ENCODE peak calls at places on chromosomes 6 and 20, in ten cellular contexts. H is A549; G is foreskin fibroblast; U is AG04450; T is cardiac fibroblast; B is brain microvascular endothelial cell; N is heart left ventricle; D is fibroblast of the aortic adventitia; Q is Peyer's patch; V is CD8-positive, alpha-beta T cell. W is an unnamed sample.

GRCh38 chr6:52423971-52424381 is 3.8 kb downstream of the EFHC1 start:
- DNase-seq in H (no peak), G (peak; percentile 85), U (peak; percentile 67), T (peak; percentile 97), B (peak; percentile 89), N (no peak), D (peak; percentile 99), Q (no peak), V (no peak), W (peak; percentile 69)

GRCh38 chr6:132734694-132735236 is 20.9 kb upstream of the VNN1 start:
- DNase-seq in H (no peak), G (peak; percentile 63), U (peak; percentile 67), T (peak; percentile 81), B (no peak), N (no peak), D (peak; percentile 25), Q (no peak), V (no peak), W (peak; percentile 96)

GRCh38 chr6:13273931-13274706 is 54.2 kb downstream of the TBC1D7 start:
- DNase-seq in H (no peak), G (no peak), U (no peak), T (no peak), B (no peak), N (peak; percentile 68), D (no peak), Q (no peak), V (peak; percentile 53), W (no peak)

GRCh38 chr6:127300411-127300810 is 33.7 kb downstream of the RNF146 start:
- DNase-seq in H (no peak), G (peak; percentile 92), U (peak; percentile 72), T (peak; percentile 91), B (peak; percentile 79), N (no peak), D (peak; percentile 86), Q (no peak), V (no peak), W (peak; percentile 53)

GRCh38 chr6:118678866-118679265 is 27.5 kb upstream of the CEP85L start:
- DNase-seq in H (no peak), G (peak; percentile 36), U (no peak), T (peak; percentile 42), B (no peak), N (no peak), D (peak; percentile 59), Q (no peak), V (no peak), W (peak; percentile 36)

GRCh38 chr6:87155920-87156600 is 695 bp downstream of the ZNF292 start:
- DNase-seq in H (peak; percentile 3), G (peak; percentile 62), U (no peak), T (peak; percentile 52), B (peak; percentile 66), N (peak; percentile 66), D (peak; percentile 35), Q (peak; percentile 71), V (no peak), W (peak; percentile 56)

GRCh38 chr20:63966944-63967322 is 2.8 kb downstream of the ZNF512B start:
- DNase-seq in H (no peak), G (no peak), U (no peak), T (no peak), B (no peak), N (peak; percentile 51), D (no peak), Q (peak; percentile 44), V (no peak), W (no peak)

GRCh38 chr6:143060806-143061596 is at the start of gene AIG1:
- DNase-seq in H (peak; percentile 43), G (no peak), U (peak; percentile 2), T (no peak), B (peak; percentile 33), N (peak; percentile 86), D (peak; percentile 57), Q (peak; percentile 88), V (peak; percentile 56), W (no peak)

GRCh38 chr6:226516-227073 is 65.7 kb upstream of the DUSP22 start:
- DNase-seq in H (no peak), G (no peak), U (no peak), T (no peak), B (no peak), N (no peak), D (no peak), Q (no peak), V (no peak), W (no peak)

GRCh38 chr6:227074-227782 is 65.1 kb upstream of the DUSP22 start:
- DNase-seq in H (no peak), G (no peak), U (no peak), T (peak; percentile 58), B (peak; percentile 8), N (no peak), D (peak; percentile 40), Q (no peak), V (no peak), W (no peak)

GRCh38 chr6:231779-232178 is 60.5 kb upstream of the DUSP22 start:
- DNase-seq in H (no peak), G (no peak), U (no peak), T (no peak), B (no peak), N (no peak), D (no peak), Q (no peak), V (no peak), W (no peak)

GRCh38 chr6:227812-228338 is 64.4 kb upstream of the DUSP22 start:
- DNase-seq in H (no peak), G (no peak), U (no peak), T (no peak), B (no peak), N (no peak), D (no peak), Q (no peak), V (no peak), W (no peak)

GRCh38 chr6:228881-229651 is 63.2 kb upstream of the DUSP22 start:
- DNase-seq in H (no peak), G (no peak), U (no peak), T (no peak), B (no peak), N (no peak), D (no peak), Q (no peak), V (no peak), W (no peak)
- H3K4me3 ChIP-seq in H (no peak overlapping the region), G (no peak overlapping the region), U (no peak overlapping the region), T (no peak overlapping the region), B (no peak overlapping the region), N (no peak overlapping the region), D (no peak overlapping the region), Q (no peak overlapping the region), V (no peak overlapping the region), W (no peak overlapping the region)

GRCh38 chr6:47096233-47096887 is 54.2 kb upstream of the ADGRF1 start:
- DNase-seq in H (no peak), G (peak; percentile 48), U (no peak), T (no peak), B (no peak), N (no peak), D (no peak), Q (no peak), V (no peak), W (no peak)

GRCh38 chr6:47093169-47093568 is 51.0 kb upstream of the ADGRF1 start:
- DNase-seq in H (no peak), G (no peak), U (no peak), T (no peak), B (no peak), N (no peak), D (no peak), Q (peak; percentile 57), V (no peak), W (no peak)

GRCh38 chr6:47094351-47094925 is 52.3 kb upstream of the ADGRF1 start:
- DNase-seq in H (no peak), G (no peak), U (no peak), T (peak; percentile 52), B (no peak), N (no peak), D (peak; percentile 24), Q (peak; percentile 52), V (no peak), W (peak; percentile 63)

GRCh38 chr6:47098570-47098993 is 56.5 kb upstream of the ADGRF1 start:
- DNase-seq in H (no peak), G (peak; percentile 54), U (peak; percentile 13), T (peak; percentile 57), B (no peak), N (no peak), D (peak; percentile 78), Q (no peak), V (no peak), W (peak; percentile 97)

DNA sequence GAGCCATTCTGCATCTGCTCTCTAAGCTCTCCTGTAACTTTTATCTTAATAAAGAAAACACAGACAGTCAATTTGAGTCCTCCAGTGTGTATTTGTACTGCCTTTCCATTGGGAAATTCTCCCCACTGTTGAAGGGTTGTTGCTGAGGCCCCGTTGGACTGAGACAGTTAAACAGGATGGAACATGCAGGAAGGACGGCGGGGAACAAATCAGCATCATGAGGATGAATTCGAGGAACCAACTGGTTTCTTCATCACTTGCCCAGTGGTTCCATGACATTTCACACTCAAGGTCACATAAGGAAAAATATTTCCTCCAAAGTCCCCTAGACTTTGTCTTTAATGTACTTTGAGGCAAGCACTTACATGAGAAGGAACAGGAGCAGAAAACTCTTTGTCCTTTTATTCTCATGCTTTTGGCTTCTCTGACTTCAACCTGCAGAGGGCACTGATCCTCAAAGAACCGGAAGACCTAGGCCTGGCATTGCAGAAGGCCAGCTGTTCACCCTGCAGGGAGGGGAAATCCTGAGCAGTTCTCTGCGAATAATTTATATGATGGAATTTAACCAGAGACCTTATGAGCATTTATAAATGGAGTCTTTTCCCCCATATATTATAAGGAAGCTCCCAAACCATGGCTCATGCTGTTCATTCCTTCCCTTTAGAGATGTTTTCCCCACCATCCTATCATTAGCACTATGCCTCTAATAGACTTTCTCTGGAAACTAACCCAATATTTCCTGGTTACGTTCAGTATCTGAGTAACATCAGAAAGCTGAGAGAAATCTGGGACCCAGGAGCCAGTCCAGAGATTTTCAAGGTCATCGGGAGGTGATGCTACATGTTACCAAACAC is 55.2 kb upstream of the ADGRF1 start:
- DNase-seq in H (peak; percentile 55), G (peak; percentile 92), U (peak; percentile 78), T (peak; percentile 91), B (peak; percentile 83), N (no peak), D (peak; percentile 89), Q (peak; percentile 53), V (peak; percentile 21), W (peak; percentile 84)
- TF ChIP-seq CTCF in H (peak; percentile 77), G (peak; percentile 70), U (peak; percentile 83), T (peak; percentile 79), B (peak; percentile 84), N (peak; percentile 65), D (peak; percentile 82), Q (peak; percentile 87), V (no peak), W (peak; percentile 80)

DNA sequence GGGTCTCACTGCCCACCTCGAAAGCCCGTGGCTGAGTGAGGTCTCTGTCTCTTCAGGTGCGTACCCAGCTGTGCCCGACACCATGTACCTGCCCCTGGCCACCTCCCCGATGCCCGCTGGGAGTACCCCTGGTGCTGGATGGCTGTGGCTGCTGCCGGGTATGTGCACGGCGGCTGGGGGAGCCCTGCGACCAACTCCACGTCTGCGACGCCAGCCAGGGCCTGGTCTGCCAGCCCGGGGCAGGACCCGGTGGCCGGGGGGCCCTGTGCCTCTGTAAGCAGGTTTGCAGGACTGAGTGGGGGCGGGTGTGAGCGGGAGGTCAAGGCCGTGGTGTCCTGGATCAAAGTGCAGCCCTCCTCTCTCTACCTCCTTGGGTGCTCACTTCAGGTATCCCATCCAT is 4.7 kb downstream of the CCN5 start:
- DNase-seq in H (no peak), G (no peak), U (no peak), T (no peak), B (no peak), N (peak; percentile 52), D (no peak), Q (no peak), V (no peak), W (no peak)
- H3K4me3 ChIP-seq in H (no peak overlapping the region), G (no peak overlapping the region), U (no peak overlapping the region), T (no peak overlapping the region), B (no peak overlapping the region), N (no peak overlapping the region), D (no peak overlapping the region), Q (no peak overlapping the region), V (no peak overlapping the region), W (no peak overlapping the region)

GRCh38 chr6:136037885-136038460 is 186.5 kb downstream of the PDE7B start:
- DNase-seq in H (no peak), G (peak; percentile 82), U (peak; percentile 34), T (peak; percentile 54), B (no peak), N (peak; percentile 73), D (peak; percentile 89), Q (no peak), V (no peak), W (peak; percentile 2)
- TF ChIP-seq CTCF in H (no peak), G (peak; percentile 37), U (peak; percentile 50), T (peak; percentile 55), B (peak; percentile 45), N (peak; percentile 33), D (peak; percentile 46), Q (no peak), V (no peak), W (peak; percentile 23)

W was measured in epithelial cell of esophagus.